ENCODE peak calls at places on chromosomes 16 and 17, in eight cellular contexts. One of them, this sample, is unnamed.

GRCh38 chr17:13725286-13725990 is 123.7 kb upstream of the HS3ST3A1 start:
- DNase-seq in IMR-90: peak; percentile 57
- DNase-seq in heart left ventricle: no peak
- DNase-seq in cardiac fibroblast: peak; percentile 55
- DNase-seq in foreskin keratinocyte: no peak
- DNase-seq in A549: peak; percentile 47
- DNase-seq in psoas muscle: no peak
- DNase-seq in sigmoid colon: no peak
- DNase-seq in this sample: no peak

GRCh38 chr16:85296859-85297698 is 184.8 kb upstream of the CIBAR2 start:
- DNase-seq in foreskin keratinocyte: peak; percentile 9
- DNase-seq in cardiac fibroblast: peak; percentile 36
- DNase-seq in psoas muscle: peak; percentile 78
- DNase-seq in A549: peak; percentile 53
- DNase-seq in IMR-90: no peak
- DNase-seq in sigmoid colon: no peak
- DNase-seq in heart left ventricle: no peak
- DNase-seq in this sample: peak; percentile 41

GRCh38 chr17:80030730-80031410 is 4.8 kb downstream of the TBC1D16 start:
- DNase-seq in foreskin keratinocyte: peak; percentile 31
- DNase-seq in heart left ventricle: no peak
- DNase-seq in cardiac fibroblast: no peak
- DNase-seq in IMR-90: no peak
- DNase-seq in psoas muscle: no peak
- DNase-seq in A549: no peak
- DNase-seq in sigmoid colon: no peak
- DNase-seq in this sample: no peak

GRCh38 chr16:66515543-66516171 is 34.3 kb downstream of the TK2 start:
- DNase-seq in A549: peak; percentile 81
- DNase-seq in IMR-90: peak; percentile 37
- DNase-seq in psoas muscle: peak; percentile 64
- DNase-seq in sigmoid colon: peak; percentile 67
- DNase-seq in foreskin keratinocyte: no peak
- DNase-seq in cardiac fibroblast: peak; percentile 88
- DNase-seq in heart left ventricle: no peak
- DNase-seq in this sample: no peak

GRCh38 chr16:87054856-87055255 is 262.3 kb downstream of the C16orf95 start:
- DNase-seq in A549: no peak
- DNase-seq in psoas muscle: no peak
- DNase-seq in IMR-90: no peak
- DNase-seq in heart left ventricle: no peak
- DNase-seq in sigmoid colon: peak; percentile 14
- DNase-seq in cardiac fibroblast: no peak
- DNase-seq in foreskin keratinocyte: no peak
- DNase-seq in this sample: no peak

GRCh38 chr17:35244345-35245195 is 1.7 kb downstream of the SLFN5 start:
- DNase-seq in IMR-90: peak; percentile 81
- DNase-seq in cardiac fibroblast: peak; percentile 82
- DNase-seq in psoas muscle: peak; percentile 89
- DNase-seq in sigmoid colon: peak; percentile 92
- DNase-seq in foreskin keratinocyte: peak; percentile 91
- DNase-seq in A549: peak; percentile 54
- DNase-seq in heart left ventricle: peak; percentile 59
- DNase-seq in this sample: no peak

GRCh38 chr16:3007957-3008748 is 4.6 kb upstream of the CLDN9 start:
- DNase-seq in heart left ventricle: no peak
- DNase-seq in sigmoid colon: no peak
- DNase-seq in cardiac fibroblast: no peak
- DNase-seq in foreskin keratinocyte: no peak
- DNase-seq in psoas muscle: no peak
- DNase-seq in A549: no peak
- DNase-seq in IMR-90: no peak
- DNase-seq in this sample: no peak

GRCh38 chr16:89599451-89599858 is 14.0 kb upstream of the DPEP1 start:
- DNase-seq in foreskin keratinocyte: peak; percentile 41
- DNase-seq in heart left ventricle: no peak
- DNase-seq in psoas muscle: no peak
- DNase-seq in A549: peak; percentile 81
- DNase-seq in IMR-90: no peak
- DNase-seq in cardiac fibroblast: no peak
- DNase-seq in sigmoid colon: no peak
- DNase-seq in this sample: no peak

GRCh38 chr16:2250652-2251280 is 621 bp downstream of the ECI1 start:
- DNase-seq in cardiac fibroblast: peak; percentile 20
- DNase-seq in IMR-90: no peak
- DNase-seq in A549: peak; percentile 67
- DNase-seq in sigmoid colon: peak; percentile 72
- DNase-seq in psoas muscle: peak; percentile 71
- DNase-seq in foreskin keratinocyte: peak; percentile 49
- DNase-seq in heart left ventricle: no peak
- DNase-seq in this sample: no peak

GRCh38 chr16:69417537-69418199 is 6.8 kb upstream of the CYB5B start:
- DNase-seq in psoas muscle: no peak
- DNase-seq in heart left ventricle: no peak
- DNase-seq in foreskin keratinocyte: no peak
- DNase-seq in IMR-90: no peak
- DNase-seq in A549: peak; percentile 96
- DNase-seq in cardiac fibroblast: peak; percentile 76
- DNase-seq in sigmoid colon: no peak
- DNase-seq in this sample: no peak

GRCh38 chr16:14249291-14250032 is 178.3 kb downstream of the MRTFB start:
- DNase-seq in IMR-90: peak; percentile 43
- DNase-seq in heart left ventricle: peak; percentile 23
- DNase-seq in sigmoid colon: no peak
- DNase-seq in foreskin keratinocyte: peak; percentile 21
- DNase-seq in A549: peak; percentile 46
- DNase-seq in cardiac fibroblast: peak; percentile 61
- DNase-seq in psoas muscle: no peak
- DNase-seq in this sample: peak; percentile 24

GRCh38 chr16:89924298-89924924 is 1.3 kb downstream of the TUBB3 start:
- DNase-seq in heart left ventricle: no peak
- DNase-seq in psoas muscle: no peak
- DNase-seq in foreskin keratinocyte: no peak
- DNase-seq in sigmoid colon: no peak
- DNase-seq in cardiac fibroblast: peak; percentile 72
- DNase-seq in IMR-90: peak; percentile 44
- DNase-seq in A549: peak; percentile 58
- DNase-seq in this sample: peak; percentile 48

GRCh38 chr17:60425626-60426025 is 3.3 kb downstream of the CHCT1 start:
- DNase-seq in cardiac fibroblast: no peak
- DNase-seq in heart left ventricle: no peak
- DNase-seq in A549: no peak
- DNase-seq in foreskin keratinocyte: no peak
- DNase-seq in psoas muscle: no peak
- DNase-seq in IMR-90: no peak
- DNase-seq in sigmoid colon: no peak
- DNase-seq in this sample: no peak

GRCh38 chr16:68645494-68646388 is 631 bp downstream of the CDH3 start:
- DNase-seq in psoas muscle: no peak
- DNase-seq in IMR-90: no peak
- DNase-seq in A549: no peak
- DNase-seq in foreskin keratinocyte: no peak
- DNase-seq in heart left ventricle: no peak
- DNase-seq in cardiac fibroblast: no peak
- DNase-seq in sigmoid colon: no peak
- DNase-seq in this sample: peak; percentile 54

GRCh38 chr16:22358000-22358399 is 16.4 kb downstream of the CDR2 start:
- DNase-seq in psoas muscle: no peak
- DNase-seq in heart left ventricle: no peak
- DNase-seq in sigmoid colon: no peak
- DNase-seq in cardiac fibroblast: no peak
- DNase-seq in IMR-90: no peak
- DNase-seq in foreskin keratinocyte: no peak
- DNase-seq in A549: no peak
- DNase-seq in this sample: no peak

GRCh38 chr17:22373911-22374310 is 681.6 kb downstream of the KCNJ18 start:
- DNase-seq in psoas muscle: no peak
- DNase-seq in foreskin keratinocyte: no peak
- DNase-seq in cardiac fibroblast: no peak
- DNase-seq in IMR-90: no peak
- DNase-seq in A549: no peak
- DNase-seq in heart left ventricle: no peak
- DNase-seq in sigmoid colon: no peak
- DNase-seq in this sample: no peak

DNA sequence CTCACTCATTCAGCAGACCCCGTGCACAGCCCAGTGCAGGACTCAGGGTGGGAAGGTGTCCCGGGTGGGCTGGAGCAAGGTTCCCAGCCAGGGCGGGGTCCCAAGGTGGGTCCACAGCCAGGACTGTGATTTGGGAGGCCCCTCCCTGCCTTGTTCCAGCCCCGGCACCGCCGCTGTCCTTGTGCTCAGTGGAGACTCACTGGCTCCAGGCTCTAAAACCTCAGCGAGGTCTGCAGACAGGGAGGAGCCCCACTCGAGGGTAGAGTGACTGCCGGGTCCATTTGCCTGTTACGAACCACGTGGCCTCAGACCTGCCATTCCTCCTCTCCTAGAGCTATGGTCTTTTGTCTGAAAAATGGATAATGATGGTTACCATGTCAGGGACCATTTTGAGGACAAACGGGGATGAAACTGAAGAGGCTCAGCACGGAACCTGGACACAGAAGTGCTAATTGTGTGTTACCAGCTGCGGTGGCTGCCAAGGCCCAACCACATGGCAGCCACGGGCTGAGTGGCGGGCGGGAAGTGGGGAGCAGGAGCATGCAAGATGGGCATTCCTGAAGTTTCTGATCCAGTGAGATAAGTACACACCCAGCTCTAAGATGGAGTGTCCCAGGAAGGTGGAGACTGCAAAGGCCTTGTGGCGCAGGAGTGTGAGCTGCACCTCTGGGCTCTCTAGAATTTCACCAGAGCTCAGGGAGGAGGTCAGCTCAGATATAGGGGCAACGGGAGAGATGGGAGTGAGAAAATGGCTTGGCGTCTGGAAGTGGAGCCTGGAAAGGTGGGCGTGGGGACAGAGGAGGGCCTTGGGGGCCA is 317.6 kb downstream of the SEC14L1 start:
- DNase-seq in A549: no peak
- DNase-seq in sigmoid colon: no peak
- DNase-seq in cardiac fibroblast: no peak
- DNase-seq in heart left ventricle: no peak
- DNase-seq in psoas muscle: no peak
- DNase-seq in foreskin keratinocyte: no peak
- DNase-seq in IMR-90: no peak
- DNase-seq in this sample: no peak
- TF ChIP-seq CTCF in A549: no peak
- TF ChIP-seq CTCF in sigmoid colon: no peak
- TF ChIP-seq CTCF in cardiac fibroblast: no peak
- TF ChIP-seq CTCF in heart left ventricle: no peak
- TF ChIP-seq CTCF in psoas muscle: no peak
- TF ChIP-seq CTCF in foreskin keratinocyte: no peak
- TF ChIP-seq CTCF in IMR-90: no peak
- TF ChIP-seq CTCF in this sample: no peak

DNA sequence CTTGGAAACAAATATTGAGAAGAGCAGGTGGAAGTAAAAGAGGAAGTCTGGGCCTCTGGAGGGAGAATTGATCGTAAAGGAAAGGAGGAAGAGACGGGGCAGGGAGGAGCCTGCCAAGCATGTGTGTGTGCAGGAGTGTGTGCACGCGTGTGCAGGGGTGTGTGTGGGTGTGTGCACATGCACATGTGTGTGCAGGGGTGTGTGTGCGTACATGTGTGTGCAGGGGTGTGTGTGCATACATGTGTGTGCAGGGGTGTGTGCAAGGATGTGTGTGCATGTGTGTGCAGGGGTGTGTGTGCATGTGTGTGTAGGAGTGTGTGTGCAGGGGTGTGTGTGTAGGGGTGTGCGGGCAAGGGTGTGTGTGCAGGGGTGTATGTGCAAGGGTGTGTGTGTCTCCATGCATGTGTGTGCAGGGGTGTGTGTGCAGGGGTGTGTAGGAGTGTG is 10.0 kb downstream of the CEP295NL start:
- DNase-seq in foreskin keratinocyte: no peak
- DNase-seq in psoas muscle: no peak
- DNase-seq in cardiac fibroblast: no peak
- DNase-seq in heart left ventricle: no peak
- DNase-seq in A549: no peak
- DNase-seq in sigmoid colon: no peak
- DNase-seq in IMR-90: no peak
- DNase-seq in this sample: no peak
- TF ChIP-seq CTCF in foreskin keratinocyte: no peak
- TF ChIP-seq CTCF in psoas muscle: no peak
- TF ChIP-seq CTCF in cardiac fibroblast: no peak
- TF ChIP-seq CTCF in heart left ventricle: no peak
- TF ChIP-seq CTCF in A549: no peak
- TF ChIP-seq CTCF in sigmoid colon: no peak
- TF ChIP-seq CTCF in IMR-90: no peak
- TF ChIP-seq CTCF in this sample: no peak

DNA sequence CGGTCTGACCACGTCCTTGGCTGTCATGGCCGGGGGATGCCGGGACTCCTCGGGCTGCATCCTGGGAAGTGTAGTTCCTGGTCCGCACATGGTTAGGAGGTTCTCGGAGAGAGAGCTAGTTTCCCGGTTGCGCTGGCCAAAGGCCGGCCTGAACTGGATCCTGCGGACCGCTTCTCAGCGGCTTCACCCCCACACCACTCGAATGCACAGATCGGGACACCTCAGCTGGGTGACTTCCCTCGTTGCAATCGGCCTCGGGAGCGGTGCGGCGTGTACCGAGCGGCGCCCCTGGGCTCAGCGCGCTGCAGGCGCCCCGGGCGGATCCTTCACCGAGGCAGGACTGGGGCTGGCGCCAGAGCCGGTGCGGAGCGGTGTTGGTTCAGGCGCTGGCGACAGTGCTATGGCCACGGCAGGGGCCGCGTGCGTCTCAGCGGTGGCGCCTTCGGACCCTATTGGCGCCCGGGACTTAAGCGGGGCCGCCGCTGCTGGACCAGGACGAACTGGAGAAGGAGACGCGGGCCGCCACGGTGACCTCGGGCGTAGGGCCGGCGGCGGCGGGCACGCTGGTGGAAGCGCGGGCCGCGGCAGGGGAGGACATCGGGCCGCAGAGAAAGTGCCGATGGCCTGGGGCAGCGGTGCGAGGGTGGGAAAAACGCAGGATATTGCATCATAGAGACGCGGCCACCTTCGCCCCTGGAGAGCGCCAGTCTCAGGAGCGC is 11.5 kb downstream of the ZNF629 start:
- DNase-seq in foreskin keratinocyte: peak; percentile 71
- DNase-seq in IMR-90: peak; percentile 76
- DNase-seq in psoas muscle: peak; percentile 89
- DNase-seq in cardiac fibroblast: peak; percentile 87
- DNase-seq in heart left ventricle: peak; percentile 89
- DNase-seq in sigmoid colon: peak; percentile 91
- DNase-seq in A549: peak; percentile 88
- DNase-seq in this sample: peak; percentile 56
- TF ChIP-seq CTCF in foreskin keratinocyte: no peak
- TF ChIP-seq CTCF in IMR-90: no peak
- TF ChIP-seq CTCF in psoas muscle: no peak
- TF ChIP-seq CTCF in cardiac fibroblast: no peak
- TF ChIP-seq CTCF in heart left ventricle: no peak
- TF ChIP-seq CTCF in sigmoid colon: no peak
- TF ChIP-seq CTCF in A549: no peak
- TF ChIP-seq CTCF in this sample: no peak

DNA sequence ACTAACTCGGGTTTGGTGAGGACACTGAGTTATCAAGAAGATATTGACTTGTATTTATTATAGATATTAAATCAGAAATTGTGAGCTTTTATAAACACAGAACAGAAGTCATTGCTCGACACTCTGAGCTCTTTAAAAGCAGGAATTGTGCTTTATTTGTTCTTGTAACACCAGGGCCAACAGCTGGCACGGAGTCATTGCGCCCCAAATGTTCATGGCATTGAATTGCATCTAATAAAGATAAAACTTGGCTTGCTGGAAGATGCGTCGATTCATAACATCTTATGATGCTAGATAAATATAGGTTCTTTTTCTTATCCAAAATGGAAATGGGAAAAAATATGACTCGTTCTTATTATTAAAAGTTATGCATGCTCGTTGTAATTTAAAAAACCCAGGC is 11.8 kb upstream of the MLYCD start:
- DNase-seq in heart left ventricle: no peak
- DNase-seq in psoas muscle: no peak
- DNase-seq in A549: peak; percentile 53
- DNase-seq in IMR-90: no peak
- DNase-seq in foreskin keratinocyte: no peak
- DNase-seq in cardiac fibroblast: no peak
- DNase-seq in sigmoid colon: no peak
- DNase-seq in this sample: no peak
- TF ChIP-seq CTCF in heart left ventricle: no peak
- TF ChIP-seq CTCF in psoas muscle: no peak
- TF ChIP-seq CTCF in A549: peak; percentile 46
- TF ChIP-seq CTCF in IMR-90: peak; percentile 29
- TF ChIP-seq CTCF in foreskin keratinocyte: peak; percentile 33
- TF ChIP-seq CTCF in cardiac fibroblast: peak; percentile 20
- TF ChIP-seq CTCF in sigmoid colon: no peak
- TF ChIP-seq CTCF in this sample: peak; percentile 34

This sample was measured in progenitor cell of endocrine pancreas.